ENCODE peak calls at places on chromosome 15, in eight cellular contexts. One of them, this sample, is unnamed.

GRCh38 chr15:90838544-90838943 is 29.8 kb upstream of the FURIN start:
- DNase-seq in activated CD8-positive, alpha-beta memory T cell treated with anti-CD3 and anti-CD28 coated beads for 24 hours: peak
- DNase-seq in stimulated activated naive CD8-positive, alpha-beta T cell treated with anti-CD3 and anti-CD28 coated beads, Interleukin-15, Interleukin-2, amounts not matched to agents 100 U/mL and 50 U/mL, for 24 hours: peak
- DNase-seq in NCI-H1092: no peak
- DNase-seq in Ammon's horn: no peak
- DNase-seq in C1 segment of cervical spinal cord: no peak
- DNase-seq in neuronal stem cell: no peak
- DNase-seq in sigmoid colon: no peak
- DNase-seq in this sample: no peak

GRCh38 chr15:66774001-66774814 is 72.2 kb downstream of the SMAD6 start:
- DNase-seq in activated CD8-positive, alpha-beta memory T cell treated with anti-CD3 and anti-CD28 coated beads for 24 hours: peak
- DNase-seq in stimulated activated naive CD8-positive, alpha-beta T cell treated with anti-CD3 and anti-CD28 coated beads, Interleukin-15, Interleukin-2, amounts not matched to agents 100 U/mL and 50 U/mL, for 24 hours: peak
- DNase-seq in NCI-H1092: peak
- DNase-seq in Ammon's horn: peak
- DNase-seq in C1 segment of cervical spinal cord: no peak
- DNase-seq in neuronal stem cell: peak
- DNase-seq in sigmoid colon: peak
- DNase-seq in this sample: peak

GRCh38 chr15:56052389-56053045 is 59.1 kb upstream of the NEDD4 start:
- DNase-seq in activated CD8-positive, alpha-beta memory T cell treated with anti-CD3 and anti-CD28 coated beads for 24 hours: no peak
- DNase-seq in stimulated activated naive CD8-positive, alpha-beta T cell treated with anti-CD3 and anti-CD28 coated beads, Interleukin-15, Interleukin-2, amounts not matched to agents 100 U/mL and 50 U/mL, for 24 hours: no peak
- DNase-seq in NCI-H1092: no peak
- DNase-seq in Ammon's horn: peak
- DNase-seq in C1 segment of cervical spinal cord: no peak
- DNase-seq in neuronal stem cell: no peak
- DNase-seq in sigmoid colon: no peak
- DNase-seq in this sample: peak

GRCh38 chr15:55007561-55007960 is 189.2 kb downstream of the RSL24D1 start:
- DNase-seq in activated CD8-positive, alpha-beta memory T cell treated with anti-CD3 and anti-CD28 coated beads for 24 hours: no peak
- DNase-seq in stimulated activated naive CD8-positive, alpha-beta T cell treated with anti-CD3 and anti-CD28 coated beads, Interleukin-15, Interleukin-2, amounts not matched to agents 100 U/mL and 50 U/mL, for 24 hours: no peak
- DNase-seq in NCI-H1092: no peak
- DNase-seq in Ammon's horn: peak
- DNase-seq in C1 segment of cervical spinal cord: peak
- DNase-seq in neuronal stem cell: no peak
- DNase-seq in sigmoid colon: peak
- DNase-seq in this sample: no peak

GRCh38 chr15:67720556-67721175 is 104.6 kb upstream of the SKOR1 start:
- DNase-seq in activated CD8-positive, alpha-beta memory T cell treated with anti-CD3 and anti-CD28 coated beads for 24 hours: no peak
- DNase-seq in stimulated activated naive CD8-positive, alpha-beta T cell treated with anti-CD3 and anti-CD28 coated beads, Interleukin-15, Interleukin-2, amounts not matched to agents 100 U/mL and 50 U/mL, for 24 hours: no peak
- DNase-seq in NCI-H1092: no peak
- DNase-seq in Ammon's horn: no peak
- DNase-seq in C1 segment of cervical spinal cord: no peak
- DNase-seq in neuronal stem cell: no peak
- DNase-seq in sigmoid colon: no peak
- DNase-seq in this sample: no peak

GRCh38 chr15:45088801-45089711 is 24.9 kb downstream of the DUOX2 start:
- DNase-seq in activated CD8-positive, alpha-beta memory T cell treated with anti-CD3 and anti-CD28 coated beads for 24 hours: peak
- DNase-seq in stimulated activated naive CD8-positive, alpha-beta T cell treated with anti-CD3 and anti-CD28 coated beads, Interleukin-15, Interleukin-2, amounts not matched to agents 100 U/mL and 50 U/mL, for 24 hours: no peak
- DNase-seq in NCI-H1092: no peak
- DNase-seq in Ammon's horn: no peak
- DNase-seq in C1 segment of cervical spinal cord: no peak
- DNase-seq in neuronal stem cell: no peak
- DNase-seq in sigmoid colon: no peak
- DNase-seq in this sample: peak

GRCh38 chr15:66018178-66018797 is 149.0 kb downstream of the RAB11A start:
- DNase-seq in activated CD8-positive, alpha-beta memory T cell treated with anti-CD3 and anti-CD28 coated beads for 24 hours: no peak
- DNase-seq in stimulated activated naive CD8-positive, alpha-beta T cell treated with anti-CD3 and anti-CD28 coated beads, Interleukin-15, Interleukin-2, amounts not matched to agents 100 U/mL and 50 U/mL, for 24 hours: no peak
- DNase-seq in NCI-H1092: no peak
- DNase-seq in Ammon's horn: no peak
- DNase-seq in C1 segment of cervical spinal cord: no peak
- DNase-seq in neuronal stem cell: no peak
- DNase-seq in sigmoid colon: no peak
- DNase-seq in this sample: no peak

GRCh38 chr15:38503497-38503896 is 49.6 kb downstream of the FAM98B start:
- DNase-seq in activated CD8-positive, alpha-beta memory T cell treated with anti-CD3 and anti-CD28 coated beads for 24 hours: no peak
- DNase-seq in stimulated activated naive CD8-positive, alpha-beta T cell treated with anti-CD3 and anti-CD28 coated beads, Interleukin-15, Interleukin-2, amounts not matched to agents 100 U/mL and 50 U/mL, for 24 hours: no peak
- DNase-seq in NCI-H1092: no peak
- DNase-seq in Ammon's horn: no peak
- DNase-seq in C1 segment of cervical spinal cord: no peak
- DNase-seq in neuronal stem cell: no peak
- DNase-seq in sigmoid colon: no peak
- DNase-seq in this sample: no peak

GRCh38 chr15:48331796-48332641 is 790 bp downstream of the DUT start:
- DNase-seq in activated CD8-positive, alpha-beta memory T cell treated with anti-CD3 and anti-CD28 coated beads for 24 hours: no peak
- DNase-seq in stimulated activated naive CD8-positive, alpha-beta T cell treated with anti-CD3 and anti-CD28 coated beads, Interleukin-15, Interleukin-2, amounts not matched to agents 100 U/mL and 50 U/mL, for 24 hours: peak
- DNase-seq in NCI-H1092: peak
- DNase-seq in Ammon's horn: peak
- DNase-seq in C1 segment of cervical spinal cord: peak
- DNase-seq in neuronal stem cell: no peak
- DNase-seq in sigmoid colon: peak
- DNase-seq in this sample: peak

GRCh38 chr15:49985463-49985862 is 133.6 kb downstream of the ATP8B4 start:
- DNase-seq in activated CD8-positive, alpha-beta memory T cell treated with anti-CD3 and anti-CD28 coated beads for 24 hours: no peak
- DNase-seq in stimulated activated naive CD8-positive, alpha-beta T cell treated with anti-CD3 and anti-CD28 coated beads, Interleukin-15, Interleukin-2, amounts not matched to agents 100 U/mL and 50 U/mL, for 24 hours: no peak
- DNase-seq in NCI-H1092: no peak
- DNase-seq in Ammon's horn: no peak
- DNase-seq in C1 segment of cervical spinal cord: no peak
- DNase-seq in neuronal stem cell: no peak
- DNase-seq in sigmoid colon: no peak
- DNase-seq in this sample: no peak

GRCh38 chr15:98408231-98408630 is 240.1 kb upstream of the IGF1R start:
- DNase-seq in activated CD8-positive, alpha-beta memory T cell treated with anti-CD3 and anti-CD28 coated beads for 24 hours: no peak
- DNase-seq in stimulated activated naive CD8-positive, alpha-beta T cell treated with anti-CD3 and anti-CD28 coated beads, Interleukin-15, Interleukin-2, amounts not matched to agents 100 U/mL and 50 U/mL, for 24 hours: no peak
- DNase-seq in NCI-H1092: no peak
- DNase-seq in Ammon's horn: no peak
- DNase-seq in C1 segment of cervical spinal cord: no peak
- DNase-seq in neuronal stem cell: no peak
- DNase-seq in sigmoid colon: no peak
- DNase-seq in this sample: no peak

GRCh38 chr15:42077680-42078079 is 16.7 kb downstream of the PLA2G4D start:
- DNase-seq in activated CD8-positive, alpha-beta memory T cell treated with anti-CD3 and anti-CD28 coated beads for 24 hours: no peak
- DNase-seq in stimulated activated naive CD8-positive, alpha-beta T cell treated with anti-CD3 and anti-CD28 coated beads, Interleukin-15, Interleukin-2, amounts not matched to agents 100 U/mL and 50 U/mL, for 24 hours: no peak
- DNase-seq in NCI-H1092: no peak
- DNase-seq in Ammon's horn: no peak
- DNase-seq in C1 segment of cervical spinal cord: no peak
- DNase-seq in neuronal stem cell: no peak
- DNase-seq in sigmoid colon: no peak
- DNase-seq in this sample: peak

GRCh38 chr15:79296583-79296982 is 14.1 kb downstream of the ANKRD34C start:
- DNase-seq in activated CD8-positive, alpha-beta memory T cell treated with anti-CD3 and anti-CD28 coated beads for 24 hours: no peak
- DNase-seq in stimulated activated naive CD8-positive, alpha-beta T cell treated with anti-CD3 and anti-CD28 coated beads, Interleukin-15, Interleukin-2, amounts not matched to agents 100 U/mL and 50 U/mL, for 24 hours: peak
- DNase-seq in NCI-H1092: no peak
- DNase-seq in Ammon's horn: no peak
- DNase-seq in C1 segment of cervical spinal cord: no peak
- DNase-seq in neuronal stem cell: no peak
- DNase-seq in sigmoid colon: no peak
- DNase-seq in this sample: no peak

GRCh38 chr15:48451241-48451640 is 120.0 kb downstream of the DUT start:
- DNase-seq in activated CD8-positive, alpha-beta memory T cell treated with anti-CD3 and anti-CD28 coated beads for 24 hours: no peak
- DNase-seq in stimulated activated naive CD8-positive, alpha-beta T cell treated with anti-CD3 and anti-CD28 coated beads, Interleukin-15, Interleukin-2, amounts not matched to agents 100 U/mL and 50 U/mL, for 24 hours: no peak
- DNase-seq in NCI-H1092: no peak
- DNase-seq in Ammon's horn: no peak
- DNase-seq in C1 segment of cervical spinal cord: no peak
- DNase-seq in neuronal stem cell: no peak
- DNase-seq in sigmoid colon: no peak
- DNase-seq in this sample: no peak

GRCh38 chr15:50767332-50767861 is 1.9 kb upstream of the SPPL2A start:
- DNase-seq in activated CD8-positive, alpha-beta memory T cell treated with anti-CD3 and anti-CD28 coated beads for 24 hours: peak
- DNase-seq in stimulated activated naive CD8-positive, alpha-beta T cell treated with anti-CD3 and anti-CD28 coated beads, Interleukin-15, Interleukin-2, amounts not matched to agents 100 U/mL and 50 U/mL, for 24 hours: no peak
- DNase-seq in NCI-H1092: no peak
- DNase-seq in Ammon's horn: no peak
- DNase-seq in C1 segment of cervical spinal cord: no peak
- DNase-seq in neuronal stem cell: no peak
- DNase-seq in sigmoid colon: no peak
- DNase-seq in this sample: no peak

GRCh38 chr15:45184562-45185041 is 3.2 kb downstream of the SHF start:
- DNase-seq in activated CD8-positive, alpha-beta memory T cell treated with anti-CD3 and anti-CD28 coated beads for 24 hours: no peak
- DNase-seq in stimulated activated naive CD8-positive, alpha-beta T cell treated with anti-CD3 and anti-CD28 coated beads, Interleukin-15, Interleukin-2, amounts not matched to agents 100 U/mL and 50 U/mL, for 24 hours: no peak
- DNase-seq in NCI-H1092: no peak
- DNase-seq in Ammon's horn: no peak
- DNase-seq in C1 segment of cervical spinal cord: no peak
- DNase-seq in neuronal stem cell: no peak
- DNase-seq in sigmoid colon: no peak
- DNase-seq in this sample: no peak

GRCh38 chr15:41160639-41161315 is 44.7 kb upstream of the INO80 start:
- DNase-seq in activated CD8-positive, alpha-beta memory T cell treated with anti-CD3 and anti-CD28 coated beads for 24 hours: no peak
- DNase-seq in stimulated activated naive CD8-positive, alpha-beta T cell treated with anti-CD3 and anti-CD28 coated beads, Interleukin-15, Interleukin-2, amounts not matched to agents 100 U/mL and 50 U/mL, for 24 hours: no peak
- DNase-seq in NCI-H1092: no peak
- DNase-seq in Ammon's horn: no peak
- DNase-seq in C1 segment of cervical spinal cord: no peak
- DNase-seq in neuronal stem cell: no peak
- DNase-seq in sigmoid colon: no peak
- DNase-seq in this sample: peak

GRCh38 chr15:29822685-29823459 is 604 bp upstream of the TJP1 start:
- DNase-seq in activated CD8-positive, alpha-beta memory T cell treated with anti-CD3 and anti-CD28 coated beads for 24 hours: no peak
- DNase-seq in stimulated activated naive CD8-positive, alpha-beta T cell treated with anti-CD3 and anti-CD28 coated beads, Interleukin-15, Interleukin-2, amounts not matched to agents 100 U/mL and 50 U/mL, for 24 hours: no peak
- DNase-seq in NCI-H1092: peak
- DNase-seq in Ammon's horn: peak
- DNase-seq in C1 segment of cervical spinal cord: peak
- DNase-seq in neuronal stem cell: no peak
- DNase-seq in sigmoid colon: peak
- DNase-seq in this sample: peak

GRCh38 chr15:92079047-92079446 is 225.5 kb downstream of the SLCO3A1 start:
- DNase-seq in activated CD8-positive, alpha-beta memory T cell treated with anti-CD3 and anti-CD28 coated beads for 24 hours: no peak
- DNase-seq in stimulated activated naive CD8-positive, alpha-beta T cell treated with anti-CD3 and anti-CD28 coated beads, Interleukin-15, Interleukin-2, amounts not matched to agents 100 U/mL and 50 U/mL, for 24 hours: peak
- DNase-seq in NCI-H1092: no peak
- DNase-seq in Ammon's horn: no peak
- DNase-seq in C1 segment of cervical spinal cord: no peak
- DNase-seq in neuronal stem cell: no peak
- DNase-seq in sigmoid colon: no peak
- DNase-seq in this sample: no peak

GRCh38 chr15:60110909-60111308 is 106.8 kb downstream of the FOXB1 start:
- DNase-seq in activated CD8-positive, alpha-beta memory T cell treated with anti-CD3 and anti-CD28 coated beads for 24 hours: no peak
- DNase-seq in stimulated activated naive CD8-positive, alpha-beta T cell treated with anti-CD3 and anti-CD28 coated beads, Interleukin-15, Interleukin-2, amounts not matched to agents 100 U/mL and 50 U/mL, for 24 hours: no peak
- DNase-seq in NCI-H1092: no peak
- DNase-seq in Ammon's horn: no peak
- DNase-seq in C1 segment of cervical spinal cord: no peak
- DNase-seq in neuronal stem cell: no peak
- DNase-seq in sigmoid colon: no peak
- DNase-seq in this sample: no peak

GRCh38 chr15:49456166-49456565 is 33.1 kb downstream of the FGF7 start:
- DNase-seq in activated CD8-positive, alpha-beta memory T cell treated with anti-CD3 and anti-CD28 coated beads for 24 hours: no peak
- DNase-seq in stimulated activated naive CD8-positive, alpha-beta T cell treated with anti-CD3 and anti-CD28 coated beads, Interleukin-15, Interleukin-2, amounts not matched to agents 100 U/mL and 50 U/mL, for 24 hours: no peak
- DNase-seq in NCI-H1092: no peak
- DNase-seq in Ammon's horn: no peak
- DNase-seq in C1 segment of cervical spinal cord: no peak
- DNase-seq in neuronal stem cell: no peak
- DNase-seq in sigmoid colon: no peak
- DNase-seq in this sample: no peak

GRCh38 chr15:36831125-36831914 is 251.9 kb downstream of the CDIN1 start:
- DNase-seq in activated CD8-positive, alpha-beta memory T cell treated with anti-CD3 and anti-CD28 coated beads for 24 hours: no peak
- DNase-seq in stimulated activated naive CD8-positive, alpha-beta T cell treated with anti-CD3 and anti-CD28 coated beads, Interleukin-15, Interleukin-2, amounts not matched to agents 100 U/mL and 50 U/mL, for 24 hours: no peak
- DNase-seq in NCI-H1092: no peak
- DNase-seq in Ammon's horn: no peak
- DNase-seq in C1 segment of cervical spinal cord: no peak
- DNase-seq in neuronal stem cell: no peak
- DNase-seq in sigmoid colon: no peak
- DNase-seq in this sample: peak

GRCh38 chr15:73573572-73573971 is 59.6 kb downstream of the NPTN start:
- DNase-seq in activated CD8-positive, alpha-beta memory T cell treated with anti-CD3 and anti-CD28 coated beads for 24 hours: no peak
- DNase-seq in stimulated activated naive CD8-positive, alpha-beta T cell treated with anti-CD3 and anti-CD28 coated beads, Interleukin-15, Interleukin-2, amounts not matched to agents 100 U/mL and 50 U/mL, for 24 hours: no peak
- DNase-seq in NCI-H1092: no peak
- DNase-seq in Ammon's horn: no peak
- DNase-seq in C1 segment of cervical spinal cord: no peak
- DNase-seq in neuronal stem cell: no peak
- DNase-seq in sigmoid colon: peak
- DNase-seq in this sample: peak

GRCh38 chr15:70339551-70340517 is 242.1 kb upstream of the TLE3 start:
- DNase-seq in activated CD8-positive, alpha-beta memory T cell treated with anti-CD3 and anti-CD28 coated beads for 24 hours: peak
- DNase-seq in stimulated activated naive CD8-positive, alpha-beta T cell treated with anti-CD3 and anti-CD28 coated beads, Interleukin-15, Interleukin-2, amounts not matched to agents 100 U/mL and 50 U/mL, for 24 hours: no peak
- DNase-seq in NCI-H1092: peak
- DNase-seq in Ammon's horn: no peak
- DNase-seq in C1 segment of cervical spinal cord: no peak
- DNase-seq in neuronal stem cell: no peak
- DNase-seq in sigmoid colon: no peak
- DNase-seq in this sample: no peak

GRCh38 chr15:36278219-36278618 is 301.2 kb upstream of the CDIN1 start:
- DNase-seq in activated CD8-positive, alpha-beta memory T cell treated with anti-CD3 and anti-CD28 coated beads for 24 hours: no peak
- DNase-seq in stimulated activated naive CD8-positive, alpha-beta T cell treated with anti-CD3 and anti-CD28 coated beads, Interleukin-15, Interleukin-2, amounts not matched to agents 100 U/mL and 50 U/mL, for 24 hours: no peak
- DNase-seq in NCI-H1092: no peak
- DNase-seq in Ammon's horn: no peak
- DNase-seq in C1 segment of cervical spinal cord: no peak
- DNase-seq in neuronal stem cell: no peak
- DNase-seq in sigmoid colon: no peak
- DNase-seq in this sample: peak

GRCh38 chr15:43525131-43525530 is 7.7 kb downstream of the MAP1A start:
- DNase-seq in activated CD8-positive, alpha-beta memory T cell treated with anti-CD3 and anti-CD28 coated beads for 24 hours: no peak
- DNase-seq in stimulated activated naive CD8-positive, alpha-beta T cell treated with anti-CD3 and anti-CD28 coated beads, Interleukin-15, Interleukin-2, amounts not matched to agents 100 U/mL and 50 U/mL, for 24 hours: no peak
- DNase-seq in NCI-H1092: no peak
- DNase-seq in Ammon's horn: no peak
- DNase-seq in C1 segment of cervical spinal cord: no peak
- DNase-seq in neuronal stem cell: no peak
- DNase-seq in sigmoid colon: no peak
- DNase-seq in this sample: no peak

GRCh38 chr15:93031103-93031464 is 57.9 kb downstream of the RGMA start:
- DNase-seq in activated CD8-positive, alpha-beta memory T cell treated with anti-CD3 and anti-CD28 coated beads for 24 hours: no peak
- DNase-seq in stimulated activated naive CD8-positive, alpha-beta T cell treated with anti-CD3 and anti-CD28 coated beads, Interleukin-15, Interleukin-2, amounts not matched to agents 100 U/mL and 50 U/mL, for 24 hours: no peak
- DNase-seq in NCI-H1092: no peak
- DNase-seq in Ammon's horn: no peak
- DNase-seq in C1 segment of cervical spinal cord: no peak
- DNase-seq in neuronal stem cell: no peak
- DNase-seq in sigmoid colon: peak
- DNase-seq in this sample: no peak

GRCh38 chr15:49831206-49831965 is 210.5 kb downstream of the DTWD1 start:
- DNase-seq in activated CD8-positive, alpha-beta memory T cell treated with anti-CD3 and anti-CD28 coated beads for 24 hours: no peak
- DNase-seq in stimulated activated naive CD8-positive, alpha-beta T cell treated with anti-CD3 and anti-CD28 coated beads, Interleukin-15, Interleukin-2, amounts not matched to agents 100 U/mL and 50 U/mL, for 24 hours: no peak
- DNase-seq in NCI-H1092: no peak
- DNase-seq in Ammon's horn: no peak
- DNase-seq in C1 segment of cervical spinal cord: no peak
- DNase-seq in neuronal stem cell: no peak
- DNase-seq in sigmoid colon: peak
- DNase-seq in this sample: peak

GRCh38 chr15:31605467-31605931 is 278.9 kb downstream of the KLF13 start:
- DNase-seq in activated CD8-positive, alpha-beta memory T cell treated with anti-CD3 and anti-CD28 coated beads for 24 hours: no peak
- DNase-seq in stimulated activated naive CD8-positive, alpha-beta T cell treated with anti-CD3 and anti-CD28 coated beads, Interleukin-15, Interleukin-2, amounts not matched to agents 100 U/mL and 50 U/mL, for 24 hours: peak
- DNase-seq in NCI-H1092: no peak
- DNase-seq in Ammon's horn: peak
- DNase-seq in C1 segment of cervical spinal cord: no peak
- DNase-seq in neuronal stem cell: no peak
- DNase-seq in sigmoid colon: no peak
- DNase-seq in this sample: no peak

GRCh38 chr15:99212401-99212800 is 37.0 kb downstream of the TTC23 start:
- DNase-seq in activated CD8-positive, alpha-beta memory T cell treated with anti-CD3 and anti-CD28 coated beads for 24 hours: no peak
- DNase-seq in stimulated activated naive CD8-positive, alpha-beta T cell treated with anti-CD3 and anti-CD28 coated beads, Interleukin-15, Interleukin-2, amounts not matched to agents 100 U/mL and 50 U/mL, for 24 hours: no peak
- DNase-seq in NCI-H1092: no peak
- DNase-seq in Ammon's horn: no peak
- DNase-seq in C1 segment of cervical spinal cord: no peak
- DNase-seq in neuronal stem cell: no peak
- DNase-seq in sigmoid colon: peak
- DNase-seq in this sample: peak

GRCh38 chr15:68017221-68017620 is 36.9 kb upstream of the PIAS1 start:
- DNase-seq in activated CD8-positive, alpha-beta memory T cell treated with anti-CD3 and anti-CD28 coated beads for 24 hours: no peak
- DNase-seq in stimulated activated naive CD8-positive, alpha-beta T cell treated with anti-CD3 and anti-CD28 coated beads, Interleukin-15, Interleukin-2, amounts not matched to agents 100 U/mL and 50 U/mL, for 24 hours: no peak
- DNase-seq in NCI-H1092: no peak
- DNase-seq in Ammon's horn: no peak
- DNase-seq in C1 segment of cervical spinal cord: no peak
- DNase-seq in neuronal stem cell: no peak
- DNase-seq in sigmoid colon: no peak
- DNase-seq in this sample: peak

GRCh38 chr15:67838789-67839332 is 984 bp downstream of the RNU6-1 start:
- DNase-seq in activated CD8-positive, alpha-beta memory T cell treated with anti-CD3 and anti-CD28 coated beads for 24 hours: peak
- DNase-seq in stimulated activated naive CD8-positive, alpha-beta T cell treated with anti-CD3 and anti-CD28 coated beads, Interleukin-15, Interleukin-2, amounts not matched to agents 100 U/mL and 50 U/mL, for 24 hours: no peak
- DNase-seq in NCI-H1092: peak
- DNase-seq in Ammon's horn: peak
- DNase-seq in C1 segment of cervical spinal cord: peak
- DNase-seq in neuronal stem cell: no peak
- DNase-seq in sigmoid colon: peak
- DNase-seq in this sample: no peak

GRCh38 chr15:74995779-74996765 is 709 bp downstream of the SCAMP5 start:
- DNase-seq in activated CD8-positive, alpha-beta memory T cell treated with anti-CD3 and anti-CD28 coated beads for 24 hours: no peak
- DNase-seq in stimulated activated naive CD8-positive, alpha-beta T cell treated with anti-CD3 and anti-CD28 coated beads, Interleukin-15, Interleukin-2, amounts not matched to agents 100 U/mL and 50 U/mL, for 24 hours: peak
- DNase-seq in NCI-H1092: peak
- DNase-seq in Ammon's horn: peak
- DNase-seq in C1 segment of cervical spinal cord: peak
- DNase-seq in neuronal stem cell: peak
- DNase-seq in sigmoid colon: no peak
- DNase-seq in this sample: no peak

GRCh38 chr15:33194237-33194636 is 277 bp downstream of the FMN1 start:
- DNase-seq in activated CD8-positive, alpha-beta memory T cell treated with anti-CD3 and anti-CD28 coated beads for 24 hours: no peak
- DNase-seq in stimulated activated naive CD8-positive, alpha-beta T cell treated with anti-CD3 and anti-CD28 coated beads, Interleukin-15, Interleukin-2, amounts not matched to agents 100 U/mL and 50 U/mL, for 24 hours: no peak
- DNase-seq in NCI-H1092: no peak
- DNase-seq in Ammon's horn: no peak
- DNase-seq in C1 segment of cervical spinal cord: no peak
- DNase-seq in neuronal stem cell: peak
- DNase-seq in sigmoid colon: peak
- DNase-seq in this sample: no peak